ENCODE peak calls at places on chromosomes 4 and X, in ten cellular contexts. A, E, M, P, L, Y, C, S, W and N are unnamed samples.

GRCh38 chrX:18099745-18100144 is 120.9 kb downstream of the BEND2 start:
- DNase-seq in A (no peak), E (no peak), M (no peak), P (no peak), L (no peak), Y (no peak), C (no peak), S (no peak), W (peak; percentile 25), N (no peak)

GRCh38 chr4:38529189-38530115 is 134.5 kb upstream of the KLF3 start:
- DNase-seq in A (no peak), E (peak; percentile 88), M (no peak), P (no peak), L (peak; percentile 38), Y (no peak), C (no peak), S (no peak), W (peak; percentile 41), N (no peak)

GRCh38 chr4:15234585-15235126 is 193.2 kb upstream of the C1QTNF7 start:
- DNase-seq in A (no peak), E (no peak), M (no peak), P (no peak), L (no peak), Y (no peak), C (peak; percentile 87), S (no peak), W (peak; percentile 93), N (no peak)

GRCh38 chrX:108642273-108642628 is 94.1 kb downstream of the IRS4 start:
- DNase-seq in A (no peak), E (no peak), M (no peak), P (no peak), L (no peak), Y (no peak), C (no peak), S (no peak), W (no peak), N (no peak)

GRCh38 chr4:39555472-39555871 is 28.2 kb upstream of the UGDH start:
- DNase-seq in A (no peak), E (no peak), M (no peak), P (no peak), L (no peak), Y (no peak), C (no peak), S (no peak), W (no peak), N (no peak)

GRCh38 chr4:155403886-155404285 is 27.1 kb upstream of the MAP9 start:
- DNase-seq in A (peak; percentile 63), E (no peak), M (no peak), P (no peak), L (no peak), Y (peak; percentile 53), C (peak; percentile 11), S (no peak), W (peak; percentile 68), N (no peak)

GRCh38 chrX:16603822-16604221 is 46.1 kb upstream of the S100G start:
- DNase-seq in A (no peak), E (no peak), M (no peak), P (no peak), L (no peak), Y (no peak), C (no peak), S (no peak), W (peak; percentile 53), N (no peak)

GRCh38 chr4:10157478-10158354 is 41.1 kb upstream of the WDR1 start:
- DNase-seq in A (peak; percentile 81), E (no peak), M (no peak), P (peak; percentile 40), L (peak; percentile 4), Y (peak; percentile 74), C (peak; percentile 73), S (peak; percentile 57), W (peak; percentile 70), N (no peak)

GRCh38 chr4:15147709-15148651 is 145.7 kb downstream of the CPEB2 start:
- DNase-seq in A (no peak), E (no peak), M (no peak), P (no peak), L (no peak), Y (no peak), C (no peak), S (no peak), W (no peak), N (no peak)

GRCh38 chrX:21961142-21961541 is 20.6 kb downstream of the SMS start:
- DNase-seq in A (no peak), E (no peak), M (no peak), P (no peak), L (no peak), Y (no peak), C (no peak), S (no peak), W (no peak), N (no peak)

DNA sequence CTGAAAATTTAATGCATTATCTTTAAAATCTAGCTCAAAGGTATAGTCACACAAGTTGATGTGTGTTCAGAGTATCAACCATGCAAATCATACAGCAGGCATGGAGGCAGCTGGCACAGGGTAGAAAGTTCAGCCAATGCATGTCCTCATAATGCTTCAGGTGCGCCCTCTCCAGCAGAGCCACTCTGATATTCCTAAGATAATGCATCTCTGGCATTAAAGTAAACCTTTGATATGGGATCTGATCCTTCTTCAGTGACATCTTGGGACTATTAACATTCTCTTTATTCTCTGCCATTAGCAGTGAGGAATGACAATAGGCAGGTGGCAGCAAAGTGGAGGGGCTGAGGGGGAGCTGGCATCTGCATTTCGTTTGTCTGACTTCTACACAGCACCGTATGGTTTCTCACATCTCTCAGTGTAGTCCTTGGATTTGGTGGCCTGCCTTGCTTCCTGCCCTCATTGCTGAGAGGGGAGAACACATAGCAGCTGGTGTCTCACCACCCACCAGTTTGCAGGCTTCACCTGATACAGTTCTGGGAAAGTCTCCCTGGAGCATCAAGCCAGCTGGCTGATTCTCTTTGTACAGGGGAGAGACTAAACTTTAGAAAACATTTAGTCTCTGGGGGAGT is 168.7 kb upstream of the TBC1D9 start:
- DNase-seq in A (no peak), E (no peak), M (no peak), P (no peak), L (no peak), Y (peak; percentile 36), C (no peak), S (no peak), W (no peak), N (no peak)
- TF ChIP-seq CTCF in A (no peak), E (no peak), M (no peak), P (no peak), L (no peak), Y (no peak), C (no peak), S (no peak), W (no peak), N (no peak)

GRCh38 chr4:174215055-174215454 is 68.4 kb downstream of the FBXO8 start:
- DNase-seq in A (no peak), E (no peak), M (no peak), P (no peak), L (no peak), Y (no peak), C (no peak), S (no peak), W (no peak), N (no peak)

GRCh38 chr4:174216935-174217272 is 66.6 kb downstream of the FBXO8 start:
- DNase-seq in A (peak; percentile 22), E (no peak), M (no peak), P (no peak), L (no peak), Y (no peak), C (no peak), S (no peak), W (no peak), N (no peak)

GRCh38 chr4:174218127-174218790 is 65.2 kb downstream of the FBXO8 start:
- DNase-seq in A (peak; percentile 46), E (no peak), M (no peak), P (no peak), L (no peak), Y (peak; percentile 50), C (no peak), S (no peak), W (no peak), N (no peak)

GRCh38 chr4:174215936-174216699 is 67.3 kb downstream of the FBXO8 start:
- DNase-seq in A (peak; percentile 61), E (no peak), M (no peak), P (no peak), L (no peak), Y (peak; percentile 76), C (no peak), S (no peak), W (no peak), N (no peak)

DNA sequence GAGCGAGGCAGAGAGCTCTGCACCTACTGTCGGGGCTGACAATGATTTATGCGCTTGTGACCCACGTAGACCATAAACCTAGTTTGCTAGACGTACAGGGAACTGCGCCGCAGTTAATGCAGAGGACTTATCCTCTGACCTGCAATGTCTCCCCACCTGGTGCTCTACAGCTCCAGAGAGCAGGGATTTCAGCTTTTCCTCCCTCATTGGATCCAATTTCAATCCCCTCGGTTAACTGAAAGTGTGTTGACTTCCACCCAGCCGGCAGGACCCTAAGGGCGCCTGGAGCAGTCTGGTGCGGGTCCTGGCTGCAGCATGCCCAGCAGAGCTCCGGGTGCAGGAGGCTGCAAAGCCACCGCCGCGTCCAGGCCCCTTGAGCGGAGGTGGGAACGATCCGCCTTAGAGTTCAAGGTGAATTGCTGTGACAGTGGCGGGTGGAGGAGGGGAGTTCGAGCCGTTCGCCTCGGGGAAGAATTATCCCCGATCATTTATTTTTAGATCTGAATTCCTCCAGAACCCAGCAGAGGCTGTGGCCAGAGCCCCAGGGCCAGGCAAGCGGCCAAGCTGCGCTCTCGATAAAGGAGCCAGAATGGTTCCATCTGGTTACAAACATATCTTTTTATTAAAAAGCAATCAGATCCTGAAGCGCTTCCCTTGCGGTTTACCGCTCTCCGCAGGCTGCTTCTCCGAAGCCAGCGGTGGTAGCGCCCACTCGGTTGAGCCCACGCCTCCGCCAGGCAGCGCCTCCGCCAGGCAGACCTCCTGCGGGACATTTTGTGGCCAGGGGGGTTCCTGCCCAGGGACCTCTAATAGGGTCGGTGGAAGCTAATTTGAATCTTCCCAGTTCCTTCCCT is 66.0 kb downstream of the FBXO8 start:
- DNase-seq in A (peak; percentile 45), E (no peak), M (peak; percentile 42), P (no peak), L (no peak), Y (peak; percentile 85), C (no peak), S (no peak), W (no peak), N (no peak)
- H3K27me3 ChIP-seq in A (peaks cover 100% of the 10 kb centered on the region), E (peaks cover 71% of the 10 kb centered on the region), M (peaks cover 67% of the 10 kb centered on the region), P (peaks cover 2% of the 10 kb centered on the region), L (peaks cover 69% of the 10 kb centered on the region), Y (no peaks in the 10 kb centered on the region), C (peaks cover 70% of the 10 kb centered on the region), S (no peaks in the 10 kb centered on the region), W (peaks cover 47% of the 10 kb centered on the region), N (peaks cover 70% of the 10 kb centered on the region)

DNA sequence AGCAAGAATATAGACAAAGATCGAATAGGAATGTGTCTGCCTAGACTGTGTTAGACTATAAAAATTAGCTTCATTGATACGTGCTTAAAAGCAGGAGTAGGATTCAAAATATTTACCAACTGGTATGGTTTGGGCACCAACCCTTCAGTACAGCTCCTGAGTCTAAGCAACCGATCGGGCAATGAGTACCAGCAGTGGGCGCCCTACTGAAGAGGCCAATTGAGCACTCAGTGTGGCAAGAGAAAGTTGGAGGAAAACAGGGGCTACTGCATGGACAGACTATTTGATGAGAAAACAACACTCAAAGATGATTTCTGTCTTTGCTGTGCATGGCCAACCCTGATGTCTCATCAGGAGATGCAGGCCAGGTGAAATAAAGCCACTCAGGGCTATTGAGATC is 176.0 kb upstream of the NWD2 start:
- DNase-seq in A (peak; percentile 59), E (no peak), M (no peak), P (no peak), L (no peak), Y (no peak), C (no peak), S (no peak), W (no peak), N (no peak)
- TF ChIP-seq CTCF in A (peak; percentile 62), E (no peak), M (no peak), P (no peak), L (no peak), Y (peak; percentile 37), C (no peak), S (no peak), W (no peak), N (no peak)

GRCh38 chrX:131083510-131084142 is 25.5 kb downstream of the ARHGAP36 start:
- DNase-seq in A (peak; percentile 45), E (peak; percentile 58), M (no peak), P (no peak), L (no peak), Y (no peak), C (no peak), S (no peak), W (no peak), N (no peak)
- H3K27me3 ChIP-seq in A (peaks cover 93% of the 10 kb centered on the region), E (peaks cover 31% of the 10 kb centered on the region), M (peaks cover 97% of the 10 kb centered on the region), P (no peaks in the 10 kb centered on the region), L (peaks cover 28% of the 10 kb centered on the region), Y (peaks cover 21% of the 10 kb centered on the region), C (peaks cover 2% of the 10 kb centered on the region), S (no peaks in the 10 kb centered on the region), W (peaks cover 6% of the 10 kb centered on the region), N (peaks cover 25% of the 10 kb centered on the region)